ENCODE peak calls at places on chromosomes 6 and 20, in eight cellular contexts. A is GOT3; X is CD4-positive, alpha-beta T cell; B is SW480; V is H7; E is astrocyte; M is transverse colon; P is brain microvascular endothelial cell. H is an unnamed sample.

GRCh38 chr6:35485402-35485877 is 11.4 kb downstream of the TEAD3 start:
- DNase-seq in A (no peak), X (no peak), B (peak; percentile 63), V (peak; percentile 95), E (peak; percentile 47), M (peak; percentile 77), P (no peak), H (peak; percentile 79)

GRCh38 chr20:577167-577791 is 32.8 kb downstream of the TCF15 start:
- DNase-seq in A (no peak), X (no peak), B (no peak), V (peak; percentile 60), E (no peak), M (no peak), P (no peak), H (peak; percentile 28)

GRCh38 chr6:44025226-44025625 is 102.0 kb downstream of the MRPL14 start:
- DNase-seq in A (no peak), X (no peak), B (no peak), V (no peak), E (no peak), M (no peak), P (no peak), H (peak; percentile 67)

GRCh38 chr20:18527836-18528235 is 20.1 kb downstream of the SEC23B start:
- DNase-seq in A (no peak), X (no peak), B (no peak), V (no peak), E (peak; percentile 37), M (no peak), P (peak; percentile 57), H (no peak)

GRCh38 chr20:17747431-17747846 is 47.7 kb downstream of the BANF2 start:
- DNase-seq in A (peak; percentile 34), X (no peak), B (peak; percentile 66), V (no peak), E (peak; percentile 90), M (no peak), P (peak; percentile 92), H (peak; percentile 73)

GRCh38 chr6:155765275-155766194 is 309.9 kb upstream of the NOX3 start:
- DNase-seq in A (no peak), X (no peak), B (no peak), V (no peak), E (peak; percentile 89), M (no peak), P (peak; percentile 62), H (peak; percentile 11)

GRCh38 chr6:15677822-15678221 is 15.0 kb upstream of the DTNBP1 start:
- DNase-seq in A (no peak), X (no peak), B (no peak), V (no peak), E (no peak), M (no peak), P (no peak), H (no peak)

GRCh38 chr20:8523684-8524083 is 391.6 kb downstream of the PLCB1 start:
- DNase-seq in A (no peak), X (no peak), B (no peak), V (no peak), E (no peak), M (no peak), P (no peak), H (peak; percentile 11)

GRCh38 chr6:139776051-139776450 is 401.6 kb upstream of the CITED2 start:
- DNase-seq in A (no peak), X (no peak), B (peak; percentile 30), V (peak; percentile 13), E (no peak), M (no peak), P (no peak), H (no peak)

GRCh38 chr6:122020588-122021271 is 378.7 kb upstream of the HSF2 start:
- DNase-seq in A (no peak), X (no peak), B (no peak), V (no peak), E (no peak), M (no peak), P (no peak), H (no peak)

H was measured in MCF 10A.